ENCODE peak calls at places on chromosomes 13 and 19, in five cellular contexts. One of them, this sample, is unnamed.

GRCh38 chr13:75305057-75305456 is 176.9 kb downstream of the TBC1D4 start:
- DNase-seq in thoracic aorta: no peak
- DNase-seq in activated naive CD4-positive, alpha-beta T cell: no peak
- DNase-seq in activated CD4-positive, CD25-positive, alpha-beta regulatory T cell treated with anti-CD3 and anti-CD28 coated beads, Interleukin-2, amount 50 U/mL, for 16 hours: no peak
- DNase-seq in NCI-H1092 treated with DMSO at 0.1 percent for 48 hours: no peak
- DNase-seq in this sample: no peak

GRCh38 chr19:10339380-10339960 is at the start of gene ICAM3:
- DNase-seq in thoracic aorta: no peak
- DNase-seq in activated CD4-positive, CD25-positive, alpha-beta regulatory T cell treated with anti-CD3 and anti-CD28 coated beads, Interleukin-2, amount 50 U/mL, for 16 hours: peak; percentile 37
- DNase-seq in NCI-H1092 treated with DMSO at 0.1 percent for 48 hours: no peak
- DNase-seq in activated naive CD4-positive, alpha-beta T cell: peak; percentile 20
- DNase-seq in this sample: no peak

GRCh38 chr19:42284066-42284501 is 15.0 kb downstream of the CIC start:
- DNase-seq in activated naive CD4-positive, alpha-beta T cell: no peak
- DNase-seq in activated CD4-positive, CD25-positive, alpha-beta regulatory T cell treated with anti-CD3 and anti-CD28 coated beads, Interleukin-2, amount 50 U/mL, for 16 hours: peak; percentile 64
- DNase-seq in NCI-H1092 treated with DMSO at 0.1 percent for 48 hours: peak; percentile 55
- DNase-seq in thoracic aorta: no peak
- DNase-seq in this sample: peak; percentile 80

GRCh38 chr19:40933025-40933424 is 51.0 kb upstream of the CYP2A7 start:
- DNase-seq in activated naive CD4-positive, alpha-beta T cell: no peak
- DNase-seq in activated CD4-positive, CD25-positive, alpha-beta regulatory T cell treated with anti-CD3 and anti-CD28 coated beads, Interleukin-2, amount 50 U/mL, for 16 hours: no peak
- DNase-seq in NCI-H1092 treated with DMSO at 0.1 percent for 48 hours: no peak
- DNase-seq in thoracic aorta: no peak
- DNase-seq in this sample: no peak

GRCh38 chr19:33000510-33000909 is 28.5 kb downstream of the FAAP24 start:
- DNase-seq in NCI-H1092 treated with DMSO at 0.1 percent for 48 hours: no peak
- DNase-seq in thoracic aorta: no peak
- DNase-seq in activated CD4-positive, CD25-positive, alpha-beta regulatory T cell treated with anti-CD3 and anti-CD28 coated beads, Interleukin-2, amount 50 U/mL, for 16 hours: no peak
- DNase-seq in activated naive CD4-positive, alpha-beta T cell: no peak
- DNase-seq in this sample: no peak

GRCh38 chr13:85666356-85666755 is 132.9 kb downstream of the SLITRK6 start:
- DNase-seq in thoracic aorta: no peak
- DNase-seq in activated CD4-positive, CD25-positive, alpha-beta regulatory T cell treated with anti-CD3 and anti-CD28 coated beads, Interleukin-2, amount 50 U/mL, for 16 hours: no peak
- DNase-seq in NCI-H1092 treated with DMSO at 0.1 percent for 48 hours: no peak
- DNase-seq in activated naive CD4-positive, alpha-beta T cell: no peak
- DNase-seq in this sample: no peak

GRCh38 chr19:10518444-10519361 is 1.5 kb upstream of the S1PR5 start:
- DNase-seq in NCI-H1092 treated with DMSO at 0.1 percent for 48 hours: no peak
- DNase-seq in activated naive CD4-positive, alpha-beta T cell: no peak
- DNase-seq in thoracic aorta: no peak
- DNase-seq in activated CD4-positive, CD25-positive, alpha-beta regulatory T cell treated with anti-CD3 and anti-CD28 coated beads, Interleukin-2, amount 50 U/mL, for 16 hours: no peak
- DNase-seq in this sample: no peak

GRCh38 chr13:36819811-36820140 is 754 bp downstream of the RFXAP start:
- DNase-seq in thoracic aorta: no peak
- DNase-seq in activated CD4-positive, CD25-positive, alpha-beta regulatory T cell treated with anti-CD3 and anti-CD28 coated beads, Interleukin-2, amount 50 U/mL, for 16 hours: no peak
- DNase-seq in activated naive CD4-positive, alpha-beta T cell: no peak
- DNase-seq in NCI-H1092 treated with DMSO at 0.1 percent for 48 hours: peak; percentile 50
- DNase-seq in this sample: no peak

GRCh38 chr19:15733895-15734294 is 3.9 kb upstream of the OR10H3 start:
- DNase-seq in activated CD4-positive, CD25-positive, alpha-beta regulatory T cell treated with anti-CD3 and anti-CD28 coated beads, Interleukin-2, amount 50 U/mL, for 16 hours: no peak
- DNase-seq in thoracic aorta: no peak
- DNase-seq in NCI-H1092 treated with DMSO at 0.1 percent for 48 hours: no peak
- DNase-seq in activated naive CD4-positive, alpha-beta T cell: no peak
- DNase-seq in this sample: no peak

GRCh38 chr19:19531951-19532805 is 3.5 kb downstream of the YJEFN3 start:
- DNase-seq in NCI-H1092 treated with DMSO at 0.1 percent for 48 hours: peak; percentile 27
- DNase-seq in thoracic aorta: no peak
- DNase-seq in activated CD4-positive, CD25-positive, alpha-beta regulatory T cell treated with anti-CD3 and anti-CD28 coated beads, Interleukin-2, amount 50 U/mL, for 16 hours: peak; percentile 76
- DNase-seq in activated naive CD4-positive, alpha-beta T cell: peak; percentile 84
- DNase-seq in this sample: peak; percentile 44

GRCh38 chr19:38059897-38060296 is 152.9 kb downstream of the SIPA1L3 start:
- DNase-seq in activated CD4-positive, CD25-positive, alpha-beta regulatory T cell treated with anti-CD3 and anti-CD28 coated beads, Interleukin-2, amount 50 U/mL, for 16 hours: no peak
- DNase-seq in activated naive CD4-positive, alpha-beta T cell: no peak
- DNase-seq in thoracic aorta: no peak
- DNase-seq in NCI-H1092 treated with DMSO at 0.1 percent for 48 hours: no peak
- DNase-seq in this sample: no peak

GRCh38 chr19:17766543-17767131 is 15.4 kb downstream of the FCHO1 start:
- DNase-seq in activated CD4-positive, CD25-positive, alpha-beta regulatory T cell treated with anti-CD3 and anti-CD28 coated beads, Interleukin-2, amount 50 U/mL, for 16 hours: no peak
- DNase-seq in NCI-H1092 treated with DMSO at 0.1 percent for 48 hours: peak; percentile 48
- DNase-seq in thoracic aorta: no peak
- DNase-seq in activated naive CD4-positive, alpha-beta T cell: no peak
- DNase-seq in this sample: no peak

GRCh38 chr13:102862624-102863210 is 16.9 kb downstream of the ERCC5 start:
- DNase-seq in activated naive CD4-positive, alpha-beta T cell: no peak
- DNase-seq in activated CD4-positive, CD25-positive, alpha-beta regulatory T cell treated with anti-CD3 and anti-CD28 coated beads, Interleukin-2, amount 50 U/mL, for 16 hours: no peak
- DNase-seq in thoracic aorta: no peak
- DNase-seq in NCI-H1092 treated with DMSO at 0.1 percent for 48 hours: no peak
- DNase-seq in this sample: no peak

GRCh38 chr19:34838753-34839431 is 65.9 kb upstream of the ZNF599 start:
- DNase-seq in activated naive CD4-positive, alpha-beta T cell: peak; percentile 10
- DNase-seq in thoracic aorta: no peak
- DNase-seq in NCI-H1092 treated with DMSO at 0.1 percent for 48 hours: no peak
- DNase-seq in activated CD4-positive, CD25-positive, alpha-beta regulatory T cell treated with anti-CD3 and anti-CD28 coated beads, Interleukin-2, amount 50 U/mL, for 16 hours: no peak
- DNase-seq in this sample: peak; percentile 30

GRCh38 chr19:10701955-10702307 is 692 bp downstream of the QTRT1 start:
- DNase-seq in thoracic aorta: no peak
- DNase-seq in activated naive CD4-positive, alpha-beta T cell: no peak
- DNase-seq in NCI-H1092 treated with DMSO at 0.1 percent for 48 hours: peak; percentile 59
- DNase-seq in activated CD4-positive, CD25-positive, alpha-beta regulatory T cell treated with anti-CD3 and anti-CD28 coated beads, Interleukin-2, amount 50 U/mL, for 16 hours: no peak
- DNase-seq in this sample: peak; percentile 34

GRCh38 chr19:3224346-3225325 is at the start of gene CELF5:
- DNase-seq in activated CD4-positive, CD25-positive, alpha-beta regulatory T cell treated with anti-CD3 and anti-CD28 coated beads, Interleukin-2, amount 50 U/mL, for 16 hours: peak; percentile 25
- DNase-seq in NCI-H1092 treated with DMSO at 0.1 percent for 48 hours: peak; percentile 21
- DNase-seq in thoracic aorta: no peak
- DNase-seq in activated naive CD4-positive, alpha-beta T cell: no peak
- DNase-seq in this sample: peak; percentile 22

This sample was measured in NCI-H1930.